ENCODE peak calls at places on chromosome 9, in six cellular contexts. M, E, U, V, Y and R are unnamed samples. For H3K4me1 and H3K9me3, the result is how much of the 10 kb centered on the place peaks cover.

GRCh38 chr9:124254261-124254682 is 3.5 kb upstream of the NEK6 start:
- DNase-seq in M (no peak), Y (no peak), E (no peak), U (no peak), V (no peak), R (no peak)

GRCh38 chr9:132726561-132727150 is 56.4 kb downstream of the GTF3C4 start:
- DNase-seq in V (no peak), M (no peak), Y (no peak), E (no peak), U (no peak), R (no peak)

GRCh38 chr9:79013715-79014610 is 557.8 kb upstream of the TLE4 start:
- DNase-seq in V (no peak), E (peak), M (peak), Y (peak), U (no peak), R (no peak)

GRCh38 chr9:15373201-15373530 is 49.5 kb upstream of the SNAPC3 start:
- DNase-seq in V (no peak), U (no peak), M (peak), Y (peak), E (no peak), R (peak)

GRCh38 chr9:136518623-136519022 is 27.2 kb downstream of the NOTCH1 start:
- DNase-seq in E (no peak), M (no peak), U (no peak), Y (no peak), V (no peak), R (no peak)

GRCh38 chr9:82418334-82418733 is 429.8 kb downstream of the SPATA31D1 start:
- DNase-seq in V (no peak), U (no peak), M (peak), E (no peak), Y (no peak), R (no peak)

GRCh38 chr9:34654317-34655083 is 2.5 kb downstream of the IL11RA start:
- DNase-seq in Y (peak), U (peak), V (no peak), E (peak), M (no peak), R (peak)

GRCh38 chr9:2169035-2169434 is 153.9 kb downstream of the SMARCA2 start:
- DNase-seq in V (no peak), U (no peak), E (no peak), M (no peak), Y (no peak), R (no peak)

GRCh38 chr9:130713286-130713975 is 19.9 kb downstream of the EXOSC2 start:
- DNase-seq in M (peak), E (peak), V (peak), Y (peak), U (peak), R (peak)

GRCh38 chr9:109742759-109743388 is 37.1 kb upstream of the PALM2AKAP2 start:
- DNase-seq in U (no peak), Y (peak), E (no peak), V (no peak), M (peak), R (peak)

GRCh38 chr9:34623386-34624235 is 3.3 kb upstream of the DCTN3 start:
- DNase-seq in Y (no peak), M (no peak), E (no peak), U (no peak), V (no peak), R (no peak)

GRCh38 chr9:88583901-88584596 is 49.1 kb downstream of the NXNL2 start:
- DNase-seq in E (peak), M (peak), Y (peak), V (no peak), U (no peak), R (peak)

GRCh38 chr9:95901506-95901905 is 26.0 kb downstream of the ERCC6L2 start:
- DNase-seq in V (no peak), U (peak), Y (no peak), E (no peak), M (no peak), R (no peak)

GRCh38 chr9:9791621-9792020 is 821.2 kb downstream of the PTPRD start:
- DNase-seq in V (no peak), Y (peak), U (no peak), E (peak), M (peak), R (peak)

GRCh38 chr9:95991326-95991725 is 115.8 kb downstream of the ERCC6L2 start:
- DNase-seq in U (no peak), E (peak), M (no peak), Y (no peak), V (no peak), R (no peak)

GRCh38 chr9:112867275-112867991 is 23.2 kb downstream of the SLC46A2 start:
- DNase-seq in V (peak), E (no peak), U (peak), M (peak), Y (peak), R (peak)

GRCh38 chr9:133351908-133352634 is 4.1 kb downstream of the RPL7A start:
- DNase-seq in U (peak), Y (peak), E (peak), V (peak), M (peak), R (peak)

GRCh38 chr9:71830929-71831328 is 62.6 kb upstream of the CEMIP2 start:
- DNase-seq in U (peak), V (no peak), E (no peak), Y (no peak), M (peak), R (peak)

GRCh38 chr9:89701221-89701798 is 96.5 kb downstream of the GADD45G start:
- DNase-seq in U (no peak), M (no peak), E (no peak), V (no peak), Y (no peak), R (no peak)

GRCh38 chr9:92718086-92719001 is 46.3 kb downstream of the BICD2 start:
- DNase-seq in Y (no peak), U (no peak), V (no peak), E (no peak), M (no peak), R (no peak)

GRCh38 chr9:96417051-96417586 is 1.1 kb downstream of the ZNF367 start:
- DNase-seq in U (peak), E (peak), Y (peak), V (peak), M (peak), R (peak)

GRCh38 chr9:128654481-128654880 is 2.2 kb downstream of the DYNC2I2 start:
- DNase-seq in M (no peak), U (no peak), E (no peak), Y (no peak), V (no peak), R (no peak)
- H3K9ac ChIP-seq in M (no peak), U (no peak), E (no peak), Y (no peak), V (no peak), R (no peak)

GRCh38 chr9:134368571-134368970 is 42.3 kb downstream of the RXRA start:
- DNase-seq in Y (no peak), U (no peak), E (no peak), M (no peak), V (no peak), R (no peak)
- H3K4me1 ChIP-seq in Y (under half), U (under half), E (under half), M (under half), V (under half), R (under half)

DNA sequence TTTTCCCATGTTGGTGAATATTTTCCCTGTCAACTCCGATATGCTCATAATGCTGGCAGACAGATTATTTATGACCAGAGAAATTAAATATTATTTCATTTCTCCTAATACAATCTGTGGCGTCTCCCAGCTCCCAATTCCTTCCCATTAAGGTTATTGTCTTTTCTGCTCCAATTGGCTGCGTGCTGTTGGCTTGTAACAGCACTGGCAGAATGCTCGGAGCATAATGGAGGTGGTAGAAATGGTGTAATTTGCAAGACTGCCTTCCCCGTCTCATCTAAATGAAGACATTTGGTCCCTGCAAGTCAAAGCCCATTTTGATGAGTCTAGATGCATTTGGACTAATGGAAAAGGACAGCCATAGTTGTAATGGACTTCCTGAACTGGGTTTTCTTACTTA is 601.7 kb downstream of the BRINP1 start:
- DNase-seq in Y (no peak), U (no peak), M (no peak), V (no peak), E (no peak), R (no peak)
- H3K9me3 ChIP-seq in Y (under half), U (under half), M (under half), V (under half), E (under half), R (under half)

DNA sequence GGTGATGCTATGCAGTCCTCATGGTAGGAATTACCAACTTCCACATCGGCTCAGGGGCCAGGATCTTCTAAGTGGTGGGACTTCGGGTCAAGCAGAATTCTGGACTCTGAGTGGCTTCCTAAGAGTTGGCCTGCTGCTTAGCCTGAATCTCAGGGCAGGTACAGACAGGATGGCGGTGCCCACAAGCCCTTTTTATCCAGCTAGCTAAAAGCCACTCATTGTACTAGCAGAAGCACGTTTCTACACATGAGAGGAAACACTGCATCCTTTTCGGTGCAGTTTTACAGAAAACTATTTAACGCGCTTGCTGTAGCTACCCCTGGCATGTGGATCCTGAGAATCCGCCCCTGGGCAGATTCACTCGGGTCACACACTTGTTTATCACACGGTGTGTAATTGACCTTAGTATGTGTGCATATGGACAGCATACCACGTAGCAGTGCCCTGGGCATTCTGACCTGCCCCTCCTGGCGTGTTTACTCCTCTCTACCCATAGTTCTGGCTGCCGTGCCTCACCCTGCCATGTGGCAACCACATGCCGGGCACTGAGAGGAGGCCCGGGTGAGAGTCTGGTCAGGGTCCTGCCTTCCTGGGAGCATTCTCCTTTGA is 65.8 kb downstream of the DAB2IP start:
- DNase-seq in Y (peak), M (no peak), E (no peak), U (no peak), V (no peak), R (no peak)
- H3K9ac ChIP-seq in Y (peak), M (no peak), E (no peak), U (no peak), V (no peak), R (no peak)

GRCh38 chr9:36993933-36994764 is 39.9 kb downstream of the PAX5 start:
- DNase-seq in M (no peak), U (no peak), Y (no peak), E (no peak), V (no peak), R (no peak)
- H3K4me1 ChIP-seq in M (under half), U (under half), Y (under half), E (under half), V (under half), R (under half)

GRCh38 chr9:135154050-135154570 is 66.6 kb downstream of the OLFM1 start:
- DNase-seq in M (no peak), U (no peak), E (no peak), V (no peak), Y (no peak), R (no peak)

GRCh38 chr9:135151905-135152304 is 64.4 kb downstream of the OLFM1 start:
- DNase-seq in M (no peak), Y (no peak), E (no peak), V (no peak), U (no peak), R (no peak)

GRCh38 chr9:135150981-135151380 is 63.5 kb downstream of the OLFM1 start:
- DNase-seq in Y (no peak), V (no peak), U (no peak), M (no peak), E (no peak), R (no peak)

GRCh38 chr9:135155396-135155795 is 67.9 kb downstream of the OLFM1 start:
- DNase-seq in M (no peak), Y (no peak), U (no peak), V (no peak), E (no peak), R (no peak)

GRCh38 chr9:135152608-135153337 is 65.3 kb downstream of the OLFM1 start:
- DNase-seq in E (no peak), U (no peak), V (peak), Y (no peak), M (no peak), R (no peak)
- H3K9me3 ChIP-seq in E (under half), U (under half), V (under half), Y (under half), M (under half), R (under half)